ENCODE peak calls at places on chromosomes 1 and 21, in eight cellular contexts. One of them, this sample, is unnamed.

GRCh38 chr1:183019860-183020259 is 3.4 kb upstream of the LAMC1 start:
- DNase-seq in WERI-Rb-1: no peak
- DNase-seq in spleen: no peak
- DNase-seq in CD8-positive, alpha-beta memory T cell: no peak
- DNase-seq in kidney epithelial cell: no peak
- DNase-seq in AG04449: no peak
- DNase-seq in neuronal stem cell: no peak
- DNase-seq in AG09309: no peak
- DNase-seq in this sample: peak

GRCh38 chr1:1989759-1990158 is 13.8 kb downstream of the CFAP74 start:
- DNase-seq in CD8-positive, alpha-beta memory T cell: no peak
- DNase-seq in neuronal stem cell: no peak
- DNase-seq in AG09309: no peak
- DNase-seq in WERI-Rb-1: no peak
- DNase-seq in kidney epithelial cell: no peak
- DNase-seq in AG04449: no peak
- DNase-seq in spleen: no peak
- DNase-seq in this sample: no peak

GRCh38 chr21:41280115-41280919 is 36.3 kb upstream of the FAM3B start:
- DNase-seq in AG09309: peak
- DNase-seq in AG04449: peak
- DNase-seq in CD8-positive, alpha-beta memory T cell: no peak
- DNase-seq in spleen: no peak
- DNase-seq in WERI-Rb-1: no peak
- DNase-seq in neuronal stem cell: no peak
- DNase-seq in kidney epithelial cell: no peak
- DNase-seq in this sample: no peak

GRCh38 chr1:155499263-155499662 is 63.3 kb downstream of the ASH1L start:
- DNase-seq in WERI-Rb-1: no peak
- DNase-seq in AG09309: no peak
- DNase-seq in kidney epithelial cell: no peak
- DNase-seq in CD8-positive, alpha-beta memory T cell: no peak
- DNase-seq in neuronal stem cell: no peak
- DNase-seq in spleen: no peak
- DNase-seq in AG04449: no peak
- DNase-seq in this sample: no peak

GRCh38 chr1:62247391-62248168 is 52.9 kb downstream of the L1TD1 start:
- DNase-seq in AG09309: no peak
- DNase-seq in CD8-positive, alpha-beta memory T cell: no peak
- DNase-seq in AG04449: no peak
- DNase-seq in WERI-Rb-1: no peak
- DNase-seq in kidney epithelial cell: no peak
- DNase-seq in neuronal stem cell: no peak
- DNase-seq in spleen: peak
- DNase-seq in this sample: peak

GRCh38 chr1:110896090-110896489 is 23.1 kb downstream of the CD53 start:
- DNase-seq in neuronal stem cell: no peak
- DNase-seq in spleen: no peak
- DNase-seq in CD8-positive, alpha-beta memory T cell: no peak
- DNase-seq in kidney epithelial cell: no peak
- DNase-seq in AG04449: no peak
- DNase-seq in WERI-Rb-1: no peak
- DNase-seq in AG09309: no peak
- DNase-seq in this sample: no peak

GRCh38 chr21:25107708-25108107 is 499.6 kb downstream of the MRPL39 start:
- DNase-seq in neuronal stem cell: no peak
- DNase-seq in AG04449: peak
- DNase-seq in kidney epithelial cell: peak
- DNase-seq in WERI-Rb-1: no peak
- DNase-seq in spleen: no peak
- DNase-seq in AG09309: no peak
- DNase-seq in CD8-positive, alpha-beta memory T cell: no peak
- DNase-seq in this sample: no peak

GRCh38 chr1:11980676-11980972 is 380 bp downstream of the MFN2 start:
- DNase-seq in AG04449: no peak
- DNase-seq in AG09309: no peak
- DNase-seq in CD8-positive, alpha-beta memory T cell: no peak
- DNase-seq in neuronal stem cell: peak
- DNase-seq in spleen: no peak
- DNase-seq in kidney epithelial cell: no peak
- DNase-seq in WERI-Rb-1: no peak
- DNase-seq in this sample: no peak

GRCh38 chr1:223225061-223225460 is 82.0 kb upstream of the TLR5 start:
- DNase-seq in spleen: no peak
- DNase-seq in neuronal stem cell: no peak
- DNase-seq in kidney epithelial cell: no peak
- DNase-seq in AG09309: no peak
- DNase-seq in WERI-Rb-1: no peak
- DNase-seq in CD8-positive, alpha-beta memory T cell: no peak
- DNase-seq in AG04449: no peak
- DNase-seq in this sample: no peak

GRCh38 chr1:113058861-113059441 is 14.0 kb upstream of the LRIG2 start:
- DNase-seq in AG04449: no peak
- DNase-seq in neuronal stem cell: no peak
- DNase-seq in kidney epithelial cell: peak
- DNase-seq in CD8-positive, alpha-beta memory T cell: no peak
- DNase-seq in AG09309: no peak
- DNase-seq in spleen: peak
- DNase-seq in WERI-Rb-1: no peak
- DNase-seq in this sample: no peak

GRCh38 chr1:24704411-24705259 is 40.6 kb upstream of the CLIC4 start:
- DNase-seq in AG04449: no peak
- DNase-seq in AG09309: no peak
- DNase-seq in spleen: no peak
- DNase-seq in WERI-Rb-1: peak
- DNase-seq in kidney epithelial cell: peak
- DNase-seq in neuronal stem cell: peak
- DNase-seq in CD8-positive, alpha-beta memory T cell: no peak
- DNase-seq in this sample: peak

GRCh38 chr1:190436615-190437014 is 41.0 kb downstream of the BRINP3 start:
- DNase-seq in AG04449: no peak
- DNase-seq in WERI-Rb-1: no peak
- DNase-seq in CD8-positive, alpha-beta memory T cell: no peak
- DNase-seq in kidney epithelial cell: no peak
- DNase-seq in neuronal stem cell: no peak
- DNase-seq in spleen: no peak
- DNase-seq in AG09309: no peak
- DNase-seq in this sample: no peak

GRCh38 chr1:235368428-235368827 is 1.2 kb downstream of the TBCE start:
- DNase-seq in kidney epithelial cell: no peak
- DNase-seq in AG09309: no peak
- DNase-seq in neuronal stem cell: no peak
- DNase-seq in CD8-positive, alpha-beta memory T cell: no peak
- DNase-seq in AG04449: no peak
- DNase-seq in WERI-Rb-1: peak
- DNase-seq in spleen: no peak
- DNase-seq in this sample: no peak

GRCh38 chr1:199778324-199778955 is 249.1 kb upstream of the NR5A2 start:
- DNase-seq in spleen: no peak
- DNase-seq in neuronal stem cell: no peak
- DNase-seq in AG09309: no peak
- DNase-seq in kidney epithelial cell: no peak
- DNase-seq in AG04449: no peak
- DNase-seq in CD8-positive, alpha-beta memory T cell: no peak
- DNase-seq in WERI-Rb-1: no peak
- DNase-seq in this sample: no peak

GRCh38 chr1:201696217-201696761 is 132.7 kb upstream of the IPO9 start:
- DNase-seq in WERI-Rb-1: peak
- DNase-seq in kidney epithelial cell: no peak
- DNase-seq in spleen: no peak
- DNase-seq in CD8-positive, alpha-beta memory T cell: no peak
- DNase-seq in neuronal stem cell: no peak
- DNase-seq in AG09309: peak
- DNase-seq in AG04449: peak
- DNase-seq in this sample: no peak

GRCh38 chr1:149977345-149977744 is 33.2 kb downstream of the OTUD7B start:
- DNase-seq in spleen: no peak
- DNase-seq in WERI-Rb-1: no peak
- DNase-seq in kidney epithelial cell: no peak
- DNase-seq in AG09309: no peak
- DNase-seq in CD8-positive, alpha-beta memory T cell: no peak
- DNase-seq in AG04449: no peak
- DNase-seq in neuronal stem cell: no peak
- DNase-seq in this sample: no peak

GRCh38 chr1:205077158-205077933 is 6.9 kb downstream of the TMEM81 start:
- DNase-seq in WERI-Rb-1: no peak
- DNase-seq in AG04449: no peak
- DNase-seq in kidney epithelial cell: no peak
- DNase-seq in spleen: no peak
- DNase-seq in AG09309: no peak
- DNase-seq in neuronal stem cell: no peak
- DNase-seq in CD8-positive, alpha-beta memory T cell: no peak
- DNase-seq in this sample: no peak

GRCh38 chr1:184485731-184486723 is 99.2 kb downstream of the C1orf21 start:
- DNase-seq in WERI-Rb-1: no peak
- DNase-seq in kidney epithelial cell: peak
- DNase-seq in neuronal stem cell: no peak
- DNase-seq in CD8-positive, alpha-beta memory T cell: no peak
- DNase-seq in AG09309: no peak
- DNase-seq in AG04449: no peak
- DNase-seq in spleen: no peak
- DNase-seq in this sample: no peak

GRCh38 chr1:31354266-31354665 is 18.6 kb downstream of the FABP3 start:
- DNase-seq in spleen: no peak
- DNase-seq in CD8-positive, alpha-beta memory T cell: no peak
- DNase-seq in kidney epithelial cell: no peak
- DNase-seq in AG04449: no peak
- DNase-seq in AG09309: no peak
- DNase-seq in neuronal stem cell: no peak
- DNase-seq in WERI-Rb-1: no peak
- DNase-seq in this sample: no peak

DNA sequence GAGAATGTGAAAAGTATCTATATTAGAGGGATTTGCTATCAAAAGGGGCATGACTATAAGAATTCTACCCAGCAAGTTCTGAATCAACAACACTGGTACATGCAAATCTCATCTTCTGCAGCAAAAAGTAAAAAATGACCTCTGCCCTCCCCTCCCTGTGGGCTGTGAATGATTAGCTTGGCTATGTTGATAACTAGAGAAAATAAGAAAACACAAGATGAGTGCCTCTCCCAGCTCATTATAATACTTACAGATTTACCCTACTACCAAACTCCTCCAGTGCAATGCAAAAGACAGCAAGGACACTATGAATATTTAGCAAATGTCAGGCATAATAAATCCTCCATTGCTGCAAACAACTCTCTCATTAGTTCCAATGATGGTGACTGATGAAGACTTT is 102.4 kb downstream of the SLC45A1 start:
- DNase-seq in CD8-positive, alpha-beta memory T cell: no peak
- DNase-seq in AG04449: no peak
- DNase-seq in kidney epithelial cell: no peak
- DNase-seq in spleen: no peak
- DNase-seq in AG09309: no peak
- DNase-seq in neuronal stem cell: no peak
- DNase-seq in WERI-Rb-1: no peak
- DNase-seq in this sample: no peak
- H3K4me3 ChIP-seq in CD8-positive, alpha-beta memory T cell: peak
- H3K4me3 ChIP-seq in AG04449: peak
- H3K4me3 ChIP-seq in kidney epithelial cell: peak
- H3K4me3 ChIP-seq in spleen: peak
- H3K4me3 ChIP-seq in AG09309: peak
- H3K4me3 ChIP-seq in neuronal stem cell: no peak
- H3K4me3 ChIP-seq in WERI-Rb-1: no peak
- H3K4me3 ChIP-seq in this sample: no peak

GRCh38 chr1:21547876-21548275 is 38.7 kb downstream of the ALPL start:
- DNase-seq in AG04449: no peak
- DNase-seq in kidney epithelial cell: no peak
- DNase-seq in AG09309: no peak
- DNase-seq in CD8-positive, alpha-beta memory T cell: no peak
- DNase-seq in WERI-Rb-1: no peak
- DNase-seq in spleen: no peak
- DNase-seq in neuronal stem cell: no peak
- DNase-seq in this sample: peak

GRCh38 chr1:21550097-21550496 is 40.9 kb downstream of the ALPL start:
- DNase-seq in kidney epithelial cell: no peak
- DNase-seq in spleen: no peak
- DNase-seq in AG04449: no peak
- DNase-seq in neuronal stem cell: no peak
- DNase-seq in CD8-positive, alpha-beta memory T cell: no peak
- DNase-seq in AG09309: no peak
- DNase-seq in WERI-Rb-1: no peak
- DNase-seq in this sample: peak

GRCh38 chr1:21552715-21553114 is 43.5 kb downstream of the ALPL start:
- DNase-seq in CD8-positive, alpha-beta memory T cell: no peak
- DNase-seq in WERI-Rb-1: no peak
- DNase-seq in neuronal stem cell: no peak
- DNase-seq in kidney epithelial cell: peak
- DNase-seq in AG04449: peak
- DNase-seq in AG09309: peak
- DNase-seq in spleen: no peak
- DNase-seq in this sample: no peak

GRCh38 chr1:21550866-21551475 is 41.7 kb downstream of the ALPL start:
- DNase-seq in spleen: no peak
- DNase-seq in AG04449: no peak
- DNase-seq in CD8-positive, alpha-beta memory T cell: no peak
- DNase-seq in neuronal stem cell: no peak
- DNase-seq in kidney epithelial cell: no peak
- DNase-seq in WERI-Rb-1: no peak
- DNase-seq in AG09309: no peak
- DNase-seq in this sample: peak

GRCh38 chr1:21553116-21553926 is 44.1 kb downstream of the ALPL start:
- DNase-seq in AG09309: no peak
- DNase-seq in AG04449: no peak
- DNase-seq in CD8-positive, alpha-beta memory T cell: no peak
- DNase-seq in neuronal stem cell: no peak
- DNase-seq in kidney epithelial cell: no peak
- DNase-seq in WERI-Rb-1: no peak
- DNase-seq in spleen: no peak
- DNase-seq in this sample: peak
- H3K4me3 ChIP-seq in AG09309: no peak
- H3K4me3 ChIP-seq in AG04449: no peak
- H3K4me3 ChIP-seq in CD8-positive, alpha-beta memory T cell: no peak
- H3K4me3 ChIP-seq in neuronal stem cell: no peak
- H3K4me3 ChIP-seq in kidney epithelial cell: no peak
- H3K4me3 ChIP-seq in WERI-Rb-1: no peak
- H3K4me3 ChIP-seq in spleen: peak
- H3K4me3 ChIP-seq in this sample: no peak

DNA sequence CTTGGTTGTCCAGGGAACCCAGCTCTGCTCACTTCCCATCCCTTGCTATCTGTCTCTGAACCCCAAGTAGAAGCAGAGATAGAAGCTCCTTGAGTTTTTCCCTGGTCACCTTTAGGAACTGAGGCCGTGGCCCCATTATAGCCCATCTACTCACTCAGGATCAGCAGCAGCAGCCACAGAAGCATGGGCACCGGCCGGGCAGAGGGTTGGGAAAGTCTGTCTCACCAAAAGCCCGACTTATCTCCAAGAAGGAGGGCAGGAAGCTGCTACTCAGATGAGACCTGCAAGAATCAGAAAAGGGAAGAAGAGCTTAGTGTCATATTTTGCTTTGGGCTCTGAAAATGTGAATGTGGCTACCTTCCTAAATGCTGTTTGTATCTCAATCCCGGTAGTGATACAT is 264 bp downstream of the FCRL3 start:
- DNase-seq in kidney epithelial cell: no peak
- DNase-seq in neuronal stem cell: no peak
- DNase-seq in CD8-positive, alpha-beta memory T cell: no peak
- DNase-seq in spleen: peak
- DNase-seq in WERI-Rb-1: no peak
- DNase-seq in AG04449: no peak
- DNase-seq in AG09309: no peak
- DNase-seq in this sample: no peak
- H3K4me3 ChIP-seq in kidney epithelial cell: no peak
- H3K4me3 ChIP-seq in neuronal stem cell: no peak
- H3K4me3 ChIP-seq in CD8-positive, alpha-beta memory T cell: peak
- H3K4me3 ChIP-seq in spleen: peak
- H3K4me3 ChIP-seq in WERI-Rb-1: no peak
- H3K4me3 ChIP-seq in AG04449: no peak
- H3K4me3 ChIP-seq in AG09309: no peak
- H3K4me3 ChIP-seq in this sample: no peak

GRCh38 chr1:41800237-41800902 is 118.4 kb downstream of the HIVEP3 start:
- DNase-seq in AG09309: no peak
- DNase-seq in CD8-positive, alpha-beta memory T cell: no peak
- DNase-seq in WERI-Rb-1: no peak
- DNase-seq in neuronal stem cell: no peak
- DNase-seq in spleen: no peak
- DNase-seq in AG04449: no peak
- DNase-seq in kidney epithelial cell: no peak
- DNase-seq in this sample: no peak
- H3K4me3 ChIP-seq in AG09309: no peak
- H3K4me3 ChIP-seq in CD8-positive, alpha-beta memory T cell: no peak
- H3K4me3 ChIP-seq in WERI-Rb-1: no peak
- H3K4me3 ChIP-seq in neuronal stem cell: no peak
- H3K4me3 ChIP-seq in spleen: no peak
- H3K4me3 ChIP-seq in AG04449: no peak
- H3K4me3 ChIP-seq in kidney epithelial cell: no peak
- H3K4me3 ChIP-seq in this sample: no peak

This sample was measured in H7.